ENCODE peak calls at places on chromosomes 12 and 14, in seven cellular contexts. One of them, this sample, is unnamed.

GRCh38 chr14:87131879-87132278 is 861.1 kb downstream of the GALC start:
- DNase-seq in nucleus accumbens: peak; percentile 4
- DNase-seq in T-helper 9 cell: no peak
- DNase-seq in foreskin keratinocyte: peak; percentile 81
- DNase-seq in lower leg skin: no peak
- DNase-seq in NCI-H1092: no peak
- DNase-seq in A172: peak; percentile 41
- DNase-seq in this sample: no peak

GRCh38 chr14:33408291-33408690 is 469.6 kb downstream of the NPAS3 start:
- DNase-seq in nucleus accumbens: no peak
- DNase-seq in T-helper 9 cell: no peak
- DNase-seq in foreskin keratinocyte: peak; percentile 16
- DNase-seq in lower leg skin: no peak
- DNase-seq in NCI-H1092: no peak
- DNase-seq in A172: no peak
- DNase-seq in this sample: no peak

GRCh38 chr12:57272337-57273151 is 21.6 kb upstream of the STAC3 start:
- DNase-seq in nucleus accumbens: no peak
- DNase-seq in T-helper 9 cell: no peak
- DNase-seq in foreskin keratinocyte: no peak
- DNase-seq in lower leg skin: no peak
- DNase-seq in NCI-H1092: no peak
- DNase-seq in A172: no peak
- DNase-seq in this sample: no peak

GRCh38 chr12:124369055-124369900 is 74.4 kb downstream of the RFLNA start:
- DNase-seq in nucleus accumbens: peak; percentile 79
- DNase-seq in T-helper 9 cell: no peak
- DNase-seq in foreskin keratinocyte: no peak
- DNase-seq in lower leg skin: peak; percentile 96
- DNase-seq in NCI-H1092: no peak
- DNase-seq in A172: peak; percentile 95
- DNase-seq in this sample: peak; percentile 86

GRCh38 chr14:65226824-65227604 is 124.7 kb upstream of the MAX start:
- DNase-seq in nucleus accumbens: no peak
- DNase-seq in T-helper 9 cell: no peak
- DNase-seq in foreskin keratinocyte: no peak
- DNase-seq in lower leg skin: no peak
- DNase-seq in NCI-H1092: no peak
- DNase-seq in A172: no peak
- DNase-seq in this sample: no peak

GRCh38 chr12:92424338-92424737 is 278.5 kb upstream of the PLEKHG7 start:
- DNase-seq in nucleus accumbens: no peak
- DNase-seq in T-helper 9 cell: no peak
- DNase-seq in foreskin keratinocyte: no peak
- DNase-seq in lower leg skin: no peak
- DNase-seq in NCI-H1092: no peak
- DNase-seq in A172: no peak
- DNase-seq in this sample: no peak

GRCh38 chr12:117076410-117077372 is 22.5 kb downstream of the TESC start:
- DNase-seq in nucleus accumbens: no peak
- DNase-seq in T-helper 9 cell: no peak
- DNase-seq in foreskin keratinocyte: peak; percentile 20
- DNase-seq in lower leg skin: no peak
- DNase-seq in NCI-H1092: no peak
- DNase-seq in A172: peak; percentile 33
- DNase-seq in this sample: no peak

GRCh38 chr12:132530851-132531250 is 40.9 kb downstream of the FBRSL1 start:
- DNase-seq in nucleus accumbens: no peak
- DNase-seq in T-helper 9 cell: no peak
- DNase-seq in foreskin keratinocyte: no peak
- DNase-seq in lower leg skin: no peak
- DNase-seq in NCI-H1092: no peak
- DNase-seq in A172: no peak
- DNase-seq in this sample: no peak

GRCh38 chr12:114879354-114879753 is 195.4 kb upstream of the TBX3 start:
- DNase-seq in nucleus accumbens: no peak
- DNase-seq in T-helper 9 cell: no peak
- DNase-seq in foreskin keratinocyte: no peak
- DNase-seq in lower leg skin: no peak
- DNase-seq in NCI-H1092: no peak
- DNase-seq in A172: no peak
- DNase-seq in this sample: no peak

GRCh38 chr12:116673713-116674112 is 64.2 kb downstream of the SPRING1 start:
- DNase-seq in nucleus accumbens: no peak
- DNase-seq in T-helper 9 cell: no peak
- DNase-seq in foreskin keratinocyte: no peak
- DNase-seq in lower leg skin: no peak
- DNase-seq in NCI-H1092: no peak
- DNase-seq in A172: no peak
- DNase-seq in this sample: no peak

GRCh38 chr14:64117671-64118402 is 176.3 kb downstream of the ESR2 start:
- DNase-seq in nucleus accumbens: no peak
- DNase-seq in T-helper 9 cell: no peak
- DNase-seq in foreskin keratinocyte: peak; percentile 94
- DNase-seq in lower leg skin: no peak
- DNase-seq in NCI-H1092: no peak
- DNase-seq in A172: peak; percentile 67
- DNase-seq in this sample: no peak

GRCh38 chr12:119425623-119426022 is 91.1 kb downstream of the CCDC60 start:
- DNase-seq in nucleus accumbens: no peak
- DNase-seq in T-helper 9 cell: no peak
- DNase-seq in foreskin keratinocyte: no peak
- DNase-seq in lower leg skin: no peak
- DNase-seq in NCI-H1092: no peak
- DNase-seq in A172: no peak
- DNase-seq in this sample: no peak

GRCh38 chr12:124482567-124482893 is 84.9 kb downstream of the NCOR2 start:
- DNase-seq in nucleus accumbens: no peak
- DNase-seq in T-helper 9 cell: no peak
- DNase-seq in foreskin keratinocyte: no peak
- DNase-seq in lower leg skin: no peak
- DNase-seq in NCI-H1092: no peak
- DNase-seq in A172: no peak
- DNase-seq in this sample: no peak

GRCh38 chr12:125184213-125184952 is 119.1 kb downstream of the AACS start:
- DNase-seq in nucleus accumbens: no peak
- DNase-seq in T-helper 9 cell: no peak
- DNase-seq in foreskin keratinocyte: no peak
- DNase-seq in lower leg skin: peak; percentile 70
- DNase-seq in NCI-H1092: no peak
- DNase-seq in A172: no peak
- DNase-seq in this sample: no peak

GRCh38 chr14:63777024-63777423 is 49.2 kb upstream of the SGPP1 start:
- DNase-seq in nucleus accumbens: no peak
- DNase-seq in T-helper 9 cell: no peak
- DNase-seq in foreskin keratinocyte: peak; percentile 48
- DNase-seq in lower leg skin: no peak
- DNase-seq in NCI-H1092: no peak
- DNase-seq in A172: peak; percentile 69
- DNase-seq in this sample: peak; percentile 19

GRCh38 chr12:93111791-93112208 is 182.7 kb upstream of the EEA1 start:
- DNase-seq in nucleus accumbens: no peak
- DNase-seq in T-helper 9 cell: no peak
- DNase-seq in foreskin keratinocyte: peak; percentile 33
- DNase-seq in lower leg skin: no peak
- DNase-seq in NCI-H1092: no peak
- DNase-seq in A172: no peak
- DNase-seq in this sample: no peak

GRCh38 chr14:33062881-33063280 is 124.2 kb downstream of the NPAS3 start:
- DNase-seq in nucleus accumbens: no peak
- DNase-seq in T-helper 9 cell: no peak
- DNase-seq in foreskin keratinocyte: peak; percentile 10
- DNase-seq in lower leg skin: no peak
- DNase-seq in NCI-H1092: no peak
- DNase-seq in A172: peak; percentile 46
- DNase-seq in this sample: no peak

This sample was measured in H4.